ENCODE peak calls at places on chromosomes 1 and 21, in five cellular contexts. I is glomerular endothelial cell; A is COLO829; Z is effector memory CD8-positive, alpha-beta T cell; F is hepatic stellate cell. M is an unnamed sample.
A peak's percentile ranks its signal among the peaks of the same experiment; 100 is the strongest.

GRCh38 chr1:195584870-195585624 is 1023.2 kb downstream of the KCNT2 start:
- DNase-seq in F (no peak), Z (no peak), I (no peak), A (no peak), M (no peak)

GRCh38 chr1:206059354-206059915 is 6.5 kb downstream of the RHEX start:
- DNase-seq in I (no peak), F (no peak), Z (no peak), A (no peak), M (no peak)

GRCh38 chr1:184407816-184408510 is 21.1 kb downstream of the C1orf21 start:
- DNase-seq in A (no peak), I (no peak), F (peak; percentile 37), Z (no peak), M (no peak)

GRCh38 chr21:33115586-33116541 is 45.9 kb downstream of the OLIG1 start:
- DNase-seq in Z (no peak), F (no peak), A (peak; percentile 51), I (no peak), M (no peak)

GRCh38 chr21:37374026-37374425 is 7.5 kb downstream of the DYRK1A start:
- DNase-seq in A (no peak), I (no peak), F (no peak), Z (no peak), M (no peak)

GRCh38 chr1:107748529-107748928 is 216.5 kb downstream of the VAV3 start:
- DNase-seq in Z (no peak), I (no peak), F (peak; percentile 2), A (peak; percentile 12), M (no peak)

GRCh38 chr1:165738794-165739193 is 29.9 kb downstream of the TMCO1 start:
- DNase-seq in F (no peak), I (no peak), Z (no peak), A (no peak), M (no peak)

GRCh38 chr1:203038891-203039608 is 12.8 kb downstream of the PPFIA4 start:
- DNase-seq in F (peak; percentile 81), A (peak; percentile 87), I (peak; percentile 27), Z (peak; percentile 55), M (no peak)

GRCh38 chr1:192852548-192852947 is 43.7 kb downstream of the RGS2 start:
- DNase-seq in A (no peak), Z (no peak), F (no peak), I (no peak), M (no peak)

GRCh38 chr1:168506204-168506819 is 37.5 kb downstream of the XCL2 start:
- DNase-seq in I (no peak), Z (no peak), F (no peak), A (peak; percentile 34), M (no peak)

GRCh38 chr1:157540852-157541251 is 11.5 kb downstream of the FCRL5 start:
- DNase-seq in F (no peak), I (no peak), A (no peak), Z (no peak), M (no peak)

GRCh38 chr1:64163972-64164371 is 39.5 kb upstream of the UBE2U start:
- DNase-seq in A (no peak), F (peak; percentile 32), I (no peak), Z (no peak), M (no peak)

GRCh38 chr21:44666401-44667320 is at the start of gene KRTAP12-2:
- DNase-seq in A (no peak), Z (no peak), I (no peak), F (no peak), M (no peak)

GRCh38 chr1:52455686-52456085 is 51.3 kb downstream of the PRPF38A start:
- DNase-seq in I (no peak), A (no peak), F (no peak), Z (no peak), M (no peak)

GRCh38 chr1:9292361-9293240 is at the start of gene SPSB1:
- DNase-seq in A (peak; percentile 76), I (no peak), Z (peak; percentile 17), F (peak; percentile 65), M (no peak)

GRCh38 chr1:234957330-234958065 is 171.1 kb downstream of the TOMM20 start:
- DNase-seq in F (no peak), A (peak; percentile 53), I (no peak), Z (no peak), M (no peak)

GRCh38 chr1:65958561-65959350 is 166.1 kb downstream of the PDE4B start:
- DNase-seq in Z (peak; percentile 19), A (peak; percentile 54), F (no peak), I (no peak), M (peak; percentile 5)

GRCh38 chr1:228009828-228010775 is 3.3 kb downstream of the WNT3A start:
- DNase-seq in Z (no peak), A (no peak), F (no peak), I (no peak), M (no peak)

GRCh38 chr21:35801388-35801787 is 258.9 kb downstream of the SETD4 start:
- DNase-seq in Z (no peak), A (no peak), I (no peak), F (no peak), M (no peak)

GRCh38 chr1:46130144-46130543 is 2.3 kb downstream of the PIK3R3 start:
- DNase-seq in Z (no peak), I (no peak), F (no peak), A (no peak), M (no peak)

GRCh38 chr1:240415532-240415931 is 196.4 kb downstream of the GREM2 start:
- DNase-seq in Z (no peak), I (no peak), A (no peak), F (no peak), M (no peak)